ENCODE peak calls at places on chromosome 7, in four cellular contexts. F, Y, J and E are unnamed samples.

GRCh38 chr7:47559306-47560220 is 22.3 kb downstream of the TNS3 start:
- DNase-seq in F (no peak), Y (no peak), J (no peak), E (no peak)

GRCh38 chr7:106369349-106369748 is 84.6 kb upstream of the NAMPT start:
- DNase-seq in F (no peak), Y (no peak), J (no peak), E (no peak)

GRCh38 chr7:143924851-143925250 is 10.2 kb upstream of the OR2F2 start:
- DNase-seq in F (no peak), Y (no peak), J (no peak), E (no peak)

GRCh38 chr7:155951554-155952158 is 139.4 kb upstream of the SHH start:
- DNase-seq in F (no peak), Y (peak; percentile 97), J (no peak), E (no peak)

GRCh38 chr7:25852249-25852994 is 299.6 kb upstream of the NFE2L3 start:
- DNase-seq in F (no peak), Y (no peak), J (no peak), E (no peak)

GRCh38 chr7:74006451-74007259 is 21.3 kb upstream of the ELN start:
- DNase-seq in F (no peak), Y (no peak), J (no peak), E (no peak)

GRCh38 chr7:104550362-104550761 is 222.0 kb downstream of the LHFPL3 start:
- DNase-seq in F (no peak), Y (no peak), J (no peak), E (no peak)

GRCh38 chr7:50962962-50963374 is 180.3 kb upstream of the GRB10 start:
- DNase-seq in F (peak; percentile 58), Y (peak; percentile 41), J (no peak), E (peak; percentile 28)

GRCh38 chr7:12731214-12731656 is 43.8 kb downstream of the ARL4A start:
- DNase-seq in F (no peak), Y (no peak), J (no peak), E (no peak)

GRCh38 chr7:155169498-155170065 is 99.5 kb downstream of the HTR5A start:
- DNase-seq in F (no peak), Y (no peak), J (no peak), E (no peak)

GRCh38 chr7:14836571-14837189 is 65.9 kb downstream of the DGKB start:
- DNase-seq in F (no peak), Y (no peak), J (no peak), E (peak; percentile 70)

GRCh38 chr7:144728556-144728955 is 107.3 kb downstream of the TPK1 start:
- DNase-seq in F (no peak), Y (no peak), J (no peak), E (no peak)

GRCh38 chr7:48038815-48039496 is 3.6 kb downstream of the C7orf57 start:
- DNase-seq in F (no peak), Y (no peak), J (no peak), E (no peak)

GRCh38 chr7:115662676-115663075 is 367.9 kb downstream of the TFEC start:
- DNase-seq in F (no peak), Y (no peak), J (no peak), E (no peak)

GRCh38 chr7:99392659-99393362 is 15.6 kb downstream of the PDAP1 start:
- DNase-seq in F (peak; percentile 76), Y (no peak), J (no peak), E (no peak)

GRCh38 chr7:69736411-69736810 is 138.1 kb downstream of the AUTS2 start:
- DNase-seq in F (no peak), Y (no peak), J (no peak), E (no peak)

GRCh38 chr7:4694653-4695335 is 12.7 kb downstream of the FOXK1 start:
- DNase-seq in F (no peak), Y (no peak), J (no peak), E (no peak)

GRCh38 chr7:29976673-29977072 is 12.9 kb downstream of the SCRN1 start:
- DNase-seq in F (no peak), Y (no peak), J (no peak), E (no peak)

GRCh38 chr7:1883031-1883761 is 213.1 kb downstream of the ELFN1 start:
- DNase-seq in F (peak; percentile 63), Y (no peak), J (no peak), E (no peak)

GRCh38 chr7:93036807-93037206 is 81.0 kb downstream of the SAMD9 start:
- DNase-seq in F (no peak), Y (no peak), J (peak; percentile 61), E (no peak)

GRCh38 chr7:92527300-92528187 is 776 bp downstream of the PEX1 start:
- DNase-seq in F (peak; percentile 55), Y (peak; percentile 62), J (peak; percentile 15), E (peak; percentile 68)

GRCh38 chr7:129959480-129960332 is 6.9 kb upstream of the UBE2H start:
- DNase-seq in F (no peak), Y (no peak), J (no peak), E (no peak)

GRCh38 chr7:130490888-130491771 is 755 bp upstream of the MEST start:
- DNase-seq in F (no peak), Y (no peak), J (no peak), E (no peak)

GRCh38 chr7:73682745-73683055 is 553 bp downstream of the DNAJC30 start:
- DNase-seq in F (no peak), Y (no peak), J (no peak), E (no peak)

GRCh38 chr7:111138196-111138569 is 47.3 kb downstream of the LRRN3 start:
- DNase-seq in F (no peak), Y (no peak), J (peak; percentile 72), E (no peak)

GRCh38 chr7:66697451-66698438 is 42.8 kb upstream of the RABGEF1 start:
- DNase-seq in F (peak; percentile 24), Y (peak; percentile 33), J (no peak), E (no peak)

GRCh38 chr7:131012477-131013031 is 278.5 kb upstream of the KLF14 start:
- DNase-seq in F (peak; percentile 58), Y (no peak), J (no peak), E (no peak)

GRCh38 chr7:149846436-149847046 is 8.4 kb downstream of the ZNF862 start:
- DNase-seq in F (no peak), Y (no peak), J (peak; percentile 38), E (no peak)
- TF ChIP-seq BHLHE40 in F (no peak), Y (no peak), J (no peak), E (no peak)

DNA sequence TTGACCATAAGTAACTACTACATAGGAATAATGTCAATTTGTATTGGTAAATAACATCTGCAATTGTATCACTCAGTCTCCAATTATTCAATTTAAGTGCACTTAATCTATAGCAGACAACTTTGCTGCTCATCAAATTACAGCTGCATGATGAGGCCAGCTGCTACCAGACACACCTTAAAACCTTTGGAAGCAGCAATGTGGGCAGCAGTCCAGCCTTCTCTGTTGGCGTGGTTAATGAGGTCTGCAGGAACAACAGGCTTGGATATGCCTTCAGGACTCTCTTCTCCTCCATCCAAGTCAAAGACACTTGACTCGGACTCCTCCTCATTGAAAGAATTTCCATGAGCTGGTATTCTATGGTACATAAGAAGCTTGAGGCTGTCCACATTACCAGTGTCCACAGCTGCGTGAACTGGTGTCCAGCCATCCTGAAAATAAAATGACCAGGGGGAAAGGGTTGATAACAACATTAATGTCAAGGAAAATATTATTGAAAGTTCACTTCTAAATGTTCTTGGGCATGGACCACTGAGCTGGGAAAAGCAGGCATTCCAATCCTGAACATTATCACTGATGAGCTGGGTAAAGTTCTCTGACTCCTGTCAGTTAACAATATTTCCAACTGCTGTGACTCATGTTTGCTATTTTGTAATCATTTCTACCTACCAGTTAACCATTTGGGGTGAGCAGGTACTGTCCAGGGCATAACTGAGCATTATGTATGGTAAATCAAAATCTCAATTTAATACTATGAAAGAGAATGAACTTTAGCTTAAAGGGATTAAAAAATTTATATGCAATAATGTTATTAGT is 95.7 kb downstream of the CTTNBP2 start:
- DNase-seq in F (no peak), Y (no peak), J (no peak), E (no peak)
- TF ChIP-seq SP1 in F (no peak), Y (no peak), J (no peak), E (no peak)

GRCh38 chr7:124086843-124087242 is 54.0 kb upstream of the TMEM229A start:
- DNase-seq in F (no peak), Y (no peak), J (no peak), E (no peak)

GRCh38 chr7:124085168-124085567 is 52.3 kb upstream of the TMEM229A start:
- DNase-seq in F (no peak), Y (no peak), J (no peak), E (no peak)

GRCh38 chr7:124089621-124090020 is 56.8 kb upstream of the TMEM229A start:
- DNase-seq in F (no peak), Y (no peak), J (no peak), E (no peak)

GRCh38 chr7:124088590-124088989 is 55.7 kb upstream of the TMEM229A start:
- DNase-seq in F (no peak), Y (no peak), J (no peak), E (no peak)

DNA sequence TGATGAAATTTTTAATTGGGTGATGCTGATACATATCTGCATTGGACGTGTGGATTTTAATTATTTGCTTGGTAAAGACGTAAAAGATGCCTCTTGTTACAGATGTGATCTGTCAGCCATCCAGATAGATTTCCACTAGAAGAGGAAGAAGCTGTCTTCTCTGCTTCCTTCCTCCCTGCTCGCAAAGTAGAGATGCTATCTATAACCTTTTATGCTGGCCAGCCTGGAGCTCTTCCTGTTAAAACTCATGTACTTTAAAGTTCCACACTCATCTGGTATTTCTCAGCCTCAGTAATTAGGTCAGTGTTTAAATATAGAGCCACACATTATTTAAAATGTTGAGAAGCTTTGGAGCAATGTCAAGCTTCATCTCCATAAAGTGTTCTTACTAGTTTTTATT is 51.2 kb upstream of the TMEM229A start:
- DNase-seq in F (no peak), Y (no peak), J (no peak), E (no peak)
- TF ChIP-seq TARDBP in F (no peak), Y (no peak), J (no peak), E (no peak)

DNA sequence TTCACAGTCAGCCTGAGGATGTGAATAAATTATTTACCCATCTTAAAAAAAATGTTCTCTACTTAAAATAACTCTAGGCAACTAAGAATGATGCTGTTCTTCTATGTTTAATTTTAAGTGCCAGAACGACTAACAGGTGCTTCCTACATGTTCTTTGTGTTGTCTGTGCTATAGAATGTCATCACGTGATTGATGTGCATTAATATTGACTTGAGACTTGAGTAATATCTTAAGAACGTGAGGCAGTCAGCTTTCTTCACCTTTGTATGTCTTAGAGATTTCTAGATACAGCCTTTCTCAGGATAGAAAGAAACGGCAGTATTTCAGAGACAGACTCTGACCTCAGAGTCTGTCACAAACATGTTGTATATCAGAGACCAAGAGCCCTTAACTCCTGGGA is 274.6 kb downstream of the KCND2 start:
- DNase-seq in F (no peak), Y (no peak), J (no peak), E (no peak)
- TF ChIP-seq BHLHE40 in F (no peak), Y (no peak), J (no peak), E (no peak)